ENCODE peak calls at places on chromosomes 13 and 19, in six cellular contexts. F is fibroblast of the conjunctiva, Z is T-helper 17 cell, A is GM04503, X is iPS-NIHi11, J is heart right ventricle. K is an unnamed sample.

GRCh38 chr13:96575423-96576320 is 418.6 kb downstream of the OXGR1 start:
- DNase-seq in F (no peak), Z (no peak), A (no peak), X (no peak), J (no peak), K (no peak)

GRCh38 chr19:51094696-51095279 is 12.1 kb upstream of the KLK14 start:
- DNase-seq in F (no peak), Z (no peak), A (no peak), X (peak; percentile 91), J (no peak), K (no peak)

GRCh38 chr13:85654227-85654626 is 145.0 kb downstream of the SLITRK6 start:
- DNase-seq in F (no peak), Z (no peak), A (no peak), X (no peak), J (no peak), K (no peak)

GRCh38 chr19:47848871-47849473 is 10.1 kb upstream of the TPRX2 start:
- DNase-seq in F (no peak), Z (no peak), A (no peak), X (peak; percentile 31), J (no peak), K (peak; percentile 40)

GRCh38 chr19:46661735-46662592 is 982 bp upstream of the DACT3 start:
- DNase-seq in F (peak; percentile 82), Z (peak; percentile 55), A (peak; percentile 49), X (peak; percentile 79), J (peak; percentile 83), K (peak; percentile 63)

GRCh38 chr13:73325351-73326214 is 266.8 kb downstream of the KLF5 start:
- DNase-seq in F (no peak), Z (no peak), A (no peak), X (no peak), J (no peak), K (no peak)

GRCh38 chr19:17869114-17869608 is 2.6 kb upstream of the SLC5A5 start:
- DNase-seq in F (no peak), Z (no peak), A (no peak), X (peak; percentile 54), J (no peak), K (no peak)

GRCh38 chr13:112172017-112172416 is 105.1 kb downstream of the SOX1 start:
- DNase-seq in F (no peak), Z (no peak), A (no peak), X (no peak), J (no peak), K (no peak)

GRCh38 chr13:110319774-110320509 is 12.9 kb downstream of the COL4A2 start:
- DNase-seq in F (no peak), Z (no peak), A (no peak), X (no peak), J (no peak), K (no peak)

GRCh38 chr13:89375839-89376238 is 1704.7 kb downstream of the SLITRK5 start:
- DNase-seq in F (peak; percentile 50), Z (no peak), A (no peak), X (no peak), J (peak; percentile 9), K (no peak)

GRCh38 chr13:31166591-31166990 is 4.9 kb upstream of the HSPH1 start:
- DNase-seq in F (no peak), Z (no peak), A (no peak), X (no peak), J (no peak), K (no peak)

GRCh38 chr19:5091576-5092215 is 122.8 kb downstream of the KDM4B start:
- DNase-seq in F (no peak), Z (no peak), A (no peak), X (no peak), J (no peak), K (no peak)

GRCh38 chr13:114049026-114049425 is 75.2 kb upstream of the C13orf46 start:
- DNase-seq in F (no peak), Z (no peak), A (no peak), X (no peak), J (no peak), K (peak; percentile 56)

GRCh38 chr13:30004204-30004603 is 153.8 kb upstream of the UBL3 start:
- DNase-seq in F (no peak), Z (no peak), A (no peak), X (no peak), J (no peak), K (no peak)

GRCh38 chr13:96075953-96076543 is 13.9 kb upstream of the HS6ST3 start:
- DNase-seq in F (no peak), Z (no peak), A (peak; percentile 3), X (peak; percentile 18), J (no peak), K (no peak)

GRCh38 chr13:19150712-19151228 is 30.9 kb downstream of the TUBA3C start:
- DNase-seq in F (no peak), Z (no peak), A (no peak), X (no peak), J (peak; percentile 16), K (no peak)

GRCh38 chr13:46698910-46699460 is 98.0 kb downstream of the ESD start:
- DNase-seq in F (no peak), Z (no peak), A (no peak), X (no peak), J (no peak), K (no peak)

GRCh38 chr19:4233282-4233853 is 4.0 kb downstream of the EBI3 start:
- DNase-seq in F (no peak), Z (peak; percentile 41), A (no peak), X (peak; percentile 77), J (no peak), K (peak; percentile 53)

GRCh38 chr19:4354282-4354681 is 10.9 kb downstream of the MPND start:
- DNase-seq in F (no peak), Z (no peak), A (no peak), X (peak; percentile 5), J (no peak), K (no peak)

GRCh38 chr19:53780506-53780905 is 43.6 kb downstream of the NLRP12 start:
- DNase-seq in F (no peak), Z (no peak), A (no peak), X (no peak), J (no peak), K (no peak)

GRCh38 chr19:1317274-1317673 is 31.6 kb downstream of the EFNA2 start:
- DNase-seq in F (no peak), Z (no peak), A (no peak), X (no peak), J (no peak), K (no peak)

GRCh38 chr19:48975947-48976847 is 11.1 kb downstream of the FTL start:
- DNase-seq in F (no peak), Z (no peak), A (no peak), X (peak; percentile 46), J (no peak), K (no peak)

GRCh38 chr19:44575116-44575700 is 38.2 kb upstream of the IGSF23 start:
- DNase-seq in F (no peak), Z (no peak), A (no peak), X (no peak), J (no peak), K (no peak)

GRCh38 chr13:98276486-98276885 is 99.4 kb upstream of the RNF113B start:
- DNase-seq in F (no peak), Z (no peak), A (no peak), X (no peak), J (no peak), K (no peak)

GRCh38 chr19:13401388-13401787 is 104.9 kb downstream of the CACNA1A start:
- DNase-seq in F (peak; percentile 5), Z (no peak), A (no peak), X (peak; percentile 55), J (no peak), K (no peak)

GRCh38 chr19:13241321-13242104 is 91.3 kb downstream of the IER2 start:
- DNase-seq in F (no peak), Z (no peak), A (no peak), X (peak; percentile 53), J (no peak), K (no peak)

GRCh38 chr19:48804496-48804895 is 6.3 kb downstream of the BCAT2 start:
- DNase-seq in F (no peak), Z (no peak), A (no peak), X (no peak), J (no peak), K (no peak)

GRCh38 chr13:42762251-42762650 is 19.1 kb upstream of the FAM216B start:
- DNase-seq in F (no peak), Z (no peak), A (no peak), X (no peak), J (no peak), K (no peak)

GRCh38 chr13:100244431-100244830 is 155.5 kb downstream of the PCCA start:
- DNase-seq in F (no peak), Z (no peak), A (no peak), X (no peak), J (no peak), K (no peak)

GRCh38 chr13:45409993-45410392 is 8.2 kb downstream of the SLC25A30 start:
- DNase-seq in F (no peak), Z (no peak), A (no peak), X (no peak), J (no peak), K (no peak)

GRCh38 chr19:1745589-1746031 is 7.7 kb upstream of the ONECUT3 start:
- DNase-seq in F (no peak), Z (no peak), A (no peak), X (peak; percentile 44), J (no peak), K (no peak)